ENCODE peak calls at places on chromosomes 12 and 14, in four cellular contexts. L is sigmoid colon, A is heart left ventricle, U is spleen. Q is an unnamed sample.

GRCh38 chr12:67853204-67853603 is 136.0 kb upstream of the IFNG-AS1 start:
- DNase-seq in L (no peak), A (no peak), U (no peak), Q (no peak)

GRCh38 chr14:34324363-34324795 is 137.7 kb downstream of the SPTSSA start:
- DNase-seq in L (no peak), A (no peak), U (no peak), Q (no peak)

GRCh38 chr12:67456281-67456918 is 187.2 kb downstream of the CAND1 start:
- DNase-seq in L (no peak), A (peak), U (no peak), Q (no peak)

GRCh38 chr12:130162267-130162666 is at the start of gene FZD10:
- DNase-seq in L (no peak), A (no peak), U (no peak), Q (peak)

GRCh38 chr12:95646781-95647184 is 95.5 kb upstream of the USP44 start:
- DNase-seq in L (no peak), A (no peak), U (no peak), Q (no peak)

GRCh38 chr12:100266163-100266801 is 597 bp downstream of the DEPDC4 start:
- DNase-seq in L (no peak), A (no peak), U (no peak), Q (no peak)

GRCh38 chr12:112164326-112164660 is 38.9 kb downstream of the TRAFD1 start:
- DNase-seq in L (peak), A (no peak), U (no peak), Q (no peak)

GRCh38 chr12:56338643-56339422 is at the start of gene IL23A:
- DNase-seq in L (no peak), A (no peak), U (peak), Q (peak)

GRCh38 chr12:69052613-69053408 is 119.8 kb upstream of the CPM start:
- DNase-seq in L (no peak), A (no peak), U (no peak), Q (no peak)

GRCh38 chr12:18967814-18968213 is 161.7 kb upstream of the PLEKHA5 start:
- DNase-seq in L (no peak), A (no peak), U (no peak), Q (no peak)

GRCh38 chr12:3107071-3107583 is 29.9 kb downstream of the TSPAN9 start:
- DNase-seq in L (no peak), A (no peak), U (no peak), Q (no peak)

DNA sequence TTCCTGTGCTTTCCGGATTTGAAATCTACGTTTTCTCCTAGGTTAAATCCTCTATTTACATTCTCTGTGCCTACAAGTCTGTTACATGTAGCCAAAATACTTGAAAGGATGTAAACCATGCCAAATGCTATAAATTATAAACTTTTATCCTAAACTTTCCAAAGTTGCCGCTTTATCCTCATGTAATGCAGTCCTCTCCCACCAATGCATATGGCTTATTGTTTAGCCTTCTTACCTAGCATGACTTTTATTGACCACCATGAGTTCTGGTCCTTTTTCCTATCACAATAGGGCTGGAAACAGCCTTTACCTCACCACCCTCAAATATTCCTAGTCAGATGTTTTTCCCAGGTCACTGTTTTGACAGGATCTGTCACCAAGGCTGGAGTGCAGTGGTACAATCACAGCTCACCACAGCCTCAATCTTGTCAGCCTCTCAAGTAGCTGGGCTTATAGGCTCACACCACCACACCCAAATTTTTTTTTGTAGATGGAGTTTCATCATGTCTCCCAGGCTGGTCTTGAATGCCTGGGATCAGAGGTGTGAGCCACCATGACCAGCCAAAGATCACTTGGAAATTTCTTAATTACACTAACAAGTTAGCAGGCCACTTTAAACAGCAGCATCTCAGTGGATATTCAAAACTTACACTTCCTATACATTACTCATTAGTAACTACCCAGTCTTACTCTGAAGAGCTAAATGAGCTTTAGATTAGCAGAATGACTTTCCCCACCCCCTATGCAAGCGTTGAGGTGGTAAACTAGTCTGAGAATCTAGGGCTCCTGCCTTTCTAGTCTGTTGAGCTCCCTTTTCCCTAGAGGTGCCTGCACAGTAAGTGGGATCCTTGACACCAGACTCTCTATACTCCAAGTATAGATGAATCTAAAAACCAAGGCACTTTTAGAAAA is 4.1 kb downstream of the TUBA1B start:
- DNase-seq in L (peak), A (no peak), U (no peak), Q (no peak)
- TF ChIP-seq POLR2A in L (no peak), A (no peak), U (no peak), Q (no peak)

DNA sequence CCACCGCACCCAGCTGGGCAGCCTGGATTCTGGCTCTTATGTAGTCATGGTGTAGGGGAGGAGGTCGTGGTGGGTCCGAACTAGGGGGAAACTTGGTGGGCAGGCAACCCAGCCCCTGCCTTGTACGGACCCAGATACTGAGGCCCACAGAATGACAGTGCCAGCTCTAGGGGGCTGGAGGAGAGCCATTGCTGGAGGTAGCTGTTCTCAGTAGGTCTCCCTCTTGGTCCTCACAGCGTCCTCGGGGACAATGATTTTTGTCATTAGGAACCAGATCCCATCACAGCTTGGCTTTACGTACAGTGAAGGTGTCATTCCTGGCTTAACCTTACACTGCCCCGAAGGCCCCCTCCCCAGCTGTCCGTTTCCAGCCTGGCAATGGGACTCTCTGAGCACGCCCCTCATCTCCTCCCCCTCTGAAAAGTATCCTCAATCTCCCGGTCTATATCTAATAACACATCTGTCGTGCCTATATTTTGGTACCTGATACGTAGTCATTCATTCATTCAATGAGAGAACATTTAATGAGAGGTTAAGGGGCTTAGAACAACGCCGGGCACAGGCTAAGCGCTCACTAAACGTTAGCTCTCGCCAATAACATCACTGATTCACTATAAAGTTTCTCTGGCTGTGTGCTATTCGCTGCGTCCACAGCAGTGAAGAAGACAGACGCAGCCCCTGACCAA is 619 bp upstream of the DYNC1H1 start:
- DNase-seq in L (no peak), A (no peak), U (no peak), Q (no peak)
- H3K27ac ChIP-seq in L (peak), A (peak), U (peak), Q (peak)

GRCh38 chr12:1470051-1470450 is 124.3 kb downstream of the FBXL14 start:
- DNase-seq in L (no peak), A (no peak), U (no peak), Q (no peak)

GRCh38 chr12:1471224-1471623 is 123.2 kb downstream of the FBXL14 start:
- DNase-seq in L (no peak), A (no peak), U (no peak), Q (no peak)

GRCh38 chr12:1473418-1473817 is 121.0 kb downstream of the FBXL14 start:
- DNase-seq in L (no peak), A (peak), U (peak), Q (peak)

GRCh38 chr12:1474059-1474537 is 120.3 kb downstream of the FBXL14 start:
- DNase-seq in L (no peak), A (no peak), U (no peak), Q (no peak)

GRCh38 chr12:1474567-1475153 is 119.7 kb downstream of the FBXL14 start:
- DNase-seq in L (no peak), A (no peak), U (no peak), Q (no peak)
- H3K4me3 ChIP-seq in L (peak), A (peak), U (no peak), Q (no peak)

DNA sequence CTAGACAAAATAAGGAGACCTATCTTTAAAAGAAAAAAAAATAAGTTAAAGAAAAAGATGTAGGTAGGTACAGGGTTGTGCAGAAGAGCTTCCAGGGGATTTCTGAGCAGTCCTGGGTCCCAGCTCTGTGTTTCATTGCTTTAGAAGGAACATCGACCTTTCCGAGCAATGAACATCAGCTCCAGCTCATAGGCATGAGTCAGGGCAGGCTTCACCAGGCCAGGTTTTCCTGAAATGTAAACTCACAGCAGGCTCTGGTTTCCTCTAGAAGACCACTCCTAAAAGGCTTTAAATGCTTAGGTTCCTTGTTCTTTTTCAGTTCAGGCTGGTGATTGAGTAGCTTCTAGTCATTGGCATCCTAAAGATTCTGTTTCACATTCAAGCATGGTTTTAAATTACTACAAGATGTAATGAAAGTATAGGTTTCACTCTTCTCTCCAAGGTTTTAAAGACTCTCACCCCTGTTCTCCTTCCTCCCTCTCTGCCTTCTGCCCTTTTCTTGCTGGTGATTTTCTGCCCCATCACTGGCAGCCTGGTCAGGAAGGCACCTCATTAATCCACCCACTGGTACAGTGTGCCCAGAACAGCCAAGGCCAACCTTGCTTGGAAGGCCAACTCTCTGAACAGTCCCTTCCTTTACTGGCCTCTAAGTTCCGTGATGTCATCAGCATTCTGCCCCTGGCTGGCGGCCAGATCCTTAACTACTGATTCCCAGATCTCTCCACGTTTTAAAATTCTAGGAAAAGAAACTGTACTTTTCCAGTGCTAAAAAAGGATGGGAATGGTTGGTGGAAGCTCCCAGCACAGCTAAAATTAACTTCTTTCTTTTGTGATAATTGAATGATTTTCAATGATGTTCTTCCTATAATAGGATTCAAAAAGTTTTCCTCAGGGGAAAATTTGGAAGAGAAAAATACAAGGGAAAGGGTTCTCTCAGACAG is 109.4 kb upstream of the HIF1A start:
- DNase-seq in L (peak), A (peak), U (peak), Q (no peak)
- TF ChIP-seq POLR2A in L (no peak), A (no peak), U (no peak), Q (no peak)

DNA sequence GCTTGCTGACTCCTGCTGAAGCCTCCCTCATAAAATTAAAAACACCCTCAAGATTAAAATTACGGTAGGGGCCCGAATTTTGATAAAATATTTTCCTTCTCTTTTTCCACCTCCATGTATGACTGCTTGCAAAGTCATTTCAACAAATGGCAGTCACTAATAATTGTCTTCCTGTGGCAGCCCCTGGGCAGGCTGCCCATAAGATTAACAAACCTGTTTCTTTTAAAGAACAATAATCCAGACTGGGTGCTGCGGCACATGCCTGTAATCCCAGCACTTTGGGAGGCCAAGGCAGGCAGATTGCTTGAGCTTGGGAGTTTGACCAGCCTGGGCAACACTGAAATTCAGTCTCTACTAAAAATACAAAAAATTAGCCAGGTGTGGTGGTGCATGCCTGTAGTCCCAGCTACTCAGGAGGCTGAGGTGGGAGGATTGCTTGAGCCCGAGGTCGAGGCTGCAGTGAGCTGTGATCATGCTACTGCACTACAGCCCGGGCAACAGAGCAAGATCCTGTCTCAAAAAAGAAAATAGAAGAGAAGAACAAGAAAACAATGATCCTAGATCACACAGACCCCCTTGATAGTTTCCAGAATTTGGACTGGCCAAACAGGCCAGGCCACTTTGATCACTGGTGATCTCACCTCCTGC is 8.7 kb downstream of the SAV1 start:
- DNase-seq in L (no peak), A (no peak), U (no peak), Q (no peak)
- H3K27ac ChIP-seq in L (no peak), A (peak), U (no peak), Q (no peak)